ENCODE peak calls at places on chromosome 18, in four cellular contexts. Q is HFFc6, Y is fibroblast of mammary gland, U is progenitor cell of endocrine pancreas. W is an unnamed sample.

GRCh38 chr18:13257361-13257980 is 38.9 kb downstream of the LDLRAD4 start:
- DNase-seq in Q (no peak), Y (no peak), U (no peak), W (no peak)

GRCh38 chr18:49648326-49648725 is 86.5 kb downstream of the LIPG start:
- DNase-seq in Q (no peak), Y (peak), U (no peak), W (no peak)

GRCh38 chr18:22283397-22283796 is 114.0 kb downstream of the GATA6 start:
- DNase-seq in Q (no peak), Y (peak), U (no peak), W (no peak)

GRCh38 chr18:78731423-78732032 is 248.1 kb upstream of the SALL3 start:
- DNase-seq in Q (no peak), Y (no peak), U (no peak), W (no peak)

GRCh38 chr18:56962322-56962721 is 184.6 kb upstream of the BOD1L2 start:
- DNase-seq in Q (no peak), Y (no peak), U (no peak), W (no peak)

GRCh38 chr18:11747731-11748130 is 58.7 kb downstream of the GNAL start:
- DNase-seq in Q (no peak), Y (no peak), U (no peak), W (no peak)

GRCh38 chr18:45590060-45590537 is 25.2 kb upstream of the SLC14A2 start:
- DNase-seq in Q (no peak), Y (peak), U (no peak), W (no peak)

GRCh38 chr18:12890500-12890899 is 6.5 kb upstream of the PTPN2 start:
- DNase-seq in Q (no peak), Y (no peak), U (no peak), W (no peak)

GRCh38 chr18:49359732-49360444 is 100.6 kb downstream of the DYM start:
- DNase-seq in Q (peak), Y (peak), U (no peak), W (no peak)

GRCh38 chr18:64966667-64967066 is 784.1 kb upstream of the CDH7 start:
- DNase-seq in Q (no peak), Y (no peak), U (no peak), W (no peak)

GRCh38 chr18:48818329-48819254 is 132.2 kb downstream of the SMAD7 start:
- DNase-seq in Q (no peak), Y (no peak), U (no peak), W (peak)

GRCh38 chr18:13577091-13577697 is 149.2 kb downstream of the FAM210A start:
- DNase-seq in Q (peak), Y (peak), U (no peak), W (no peak)

GRCh38 chr18:58321986-58322385 is 278.0 kb downstream of the NEDD4L start:
- DNase-seq in Q (peak), Y (peak), U (no peak), W (no peak)

GRCh38 chr18:22999212-22999611 is 66.1 kb downstream of the RBBP8 start:
- DNase-seq in Q (peak), Y (peak), U (no peak), W (no peak)

GRCh38 chr18:49059028-49059670 is 108.4 kb upstream of the SMAD7 start:
- DNase-seq in Q (no peak), Y (peak), U (no peak), W (no peak)

GRCh38 chr18:47204908-47205522 is 28.9 kb upstream of the IER3IP1 start:
- DNase-seq in Q (peak), Y (peak), U (peak), W (no peak)

GRCh38 chr18:53764086-53764485 is 460.4 kb downstream of the MBD2 start:
- DNase-seq in Q (no peak), Y (no peak), U (no peak), W (no peak)

GRCh38 chr18:76256897-76257500 is 238.0 kb downstream of the ZNF516 start:
- DNase-seq in Q (peak), Y (peak), U (no peak), W (no peak)

GRCh38 chr18:33034941-33035340 is 262.1 kb upstream of the KLHL14 start:
- DNase-seq in Q (no peak), Y (peak), U (no peak), W (no peak)

GRCh38 chr18:22694954-22695353 is 238.2 kb upstream of the RBBP8 start:
- DNase-seq in Q (peak), Y (peak), U (no peak), W (no peak)

GRCh38 chr18:79439201-79440023 is 43.7 kb downstream of the NFATC1 start:
- DNase-seq in Q (peak), Y (peak), U (no peak), W (no peak)

GRCh38 chr18:58221060-58221725 is 177.2 kb downstream of the NEDD4L start:
- DNase-seq in Q (peak), Y (peak), U (no peak), W (no peak)

GRCh38 chr18:24397131-24397693 is 412 bp downstream of the OSBPL1A start:
- DNase-seq in Q (peak), Y (peak), U (no peak), W (peak)

GRCh38 chr18:57143265-57143664 is 3.6 kb upstream of the BOD1L2 start:
- DNase-seq in Q (no peak), Y (no peak), U (no peak), W (no peak)

GRCh38 chr18:43634994-43635393 is 357.7 kb upstream of the SYT4 start:
- DNase-seq in Q (no peak), Y (no peak), U (no peak), W (no peak)

GRCh38 chr18:63339920-63340484 is 20.4 kb upstream of the BCL2 start:
- DNase-seq in Q (peak), Y (peak), U (no peak), W (no peak)

GRCh38 chr18:32072321-32072720 is 19.4 kb upstream of the RNF138 start:
- DNase-seq in Q (no peak), Y (no peak), U (no peak), W (no peak)

GRCh38 chr18:48762836-48763713 is 187.7 kb downstream of the SMAD7 start:
- DNase-seq in Q (no peak), Y (no peak), U (no peak), W (no peak)

GRCh38 chr18:74768096-74768495 is 170.4 kb downstream of the ZNF407 start:
- DNase-seq in Q (no peak), Y (peak), U (no peak), W (no peak)

GRCh38 chr18:78596794-78597193 is 382.8 kb upstream of the SALL3 start:
- DNase-seq in Q (peak), Y (no peak), U (no peak), W (no peak)

GRCh38 chr18:27073404-27073830 is 111.7 kb downstream of the CHST9 start:
- DNase-seq in Q (no peak), Y (no peak), U (no peak), W (no peak)
- TF ChIP-seq CTCF in Q (no peak), Y (no peak), U (no peak), W (no peak)

GRCh38 chr18:34880882-34881852 is 160.0 kb upstream of the MAPRE2 start:
- DNase-seq in Q (no peak), Y (peak), U (no peak), W (no peak)
- TF ChIP-seq CTCF in Q (peak), Y (peak), U (peak), W (no peak)

GRCh38 chr18:5705393-5705792 is 161.6 kb upstream of the EPB41L3 start:
- DNase-seq in Q (no peak), Y (no peak), U (no peak), W (no peak)

GRCh38 chr18:5707586-5707985 is 163.8 kb upstream of the EPB41L3 start:
- DNase-seq in Q (no peak), Y (no peak), U (no peak), W (no peak)

GRCh38 chr18:5709476-5710095 is 165.8 kb upstream of the EPB41L3 start:
- DNase-seq in Q (no peak), Y (no peak), U (no peak), W (no peak)

GRCh38 chr18:5710235-5710634 is 166.4 kb upstream of the EPB41L3 start:
- DNase-seq in Q (no peak), Y (no peak), U (no peak), W (no peak)

DNA sequence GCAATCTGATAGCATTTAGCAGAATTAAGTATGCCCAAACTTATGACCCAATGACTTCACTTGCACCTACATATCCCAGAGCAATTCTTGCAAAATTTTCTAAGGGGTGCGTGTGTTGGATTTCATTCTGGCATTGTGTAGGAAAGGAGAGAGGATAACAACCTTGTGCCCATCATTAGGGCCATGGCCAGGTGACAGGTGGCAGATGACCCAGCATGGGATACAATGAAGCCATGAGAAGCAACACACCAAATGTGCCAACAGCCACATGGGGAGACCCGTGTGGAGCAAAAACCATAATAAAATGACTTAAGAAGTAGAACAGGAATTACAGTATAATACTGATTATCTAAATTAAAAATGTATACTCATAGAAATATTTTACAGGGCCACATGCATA is 166.9 kb upstream of the EPB41L3 start:
- DNase-seq in Q (no peak), Y (no peak), U (no peak), W (no peak)
- TF ChIP-seq CTCF in Q (no peak), Y (no peak), U (no peak), W (no peak)

DNA sequence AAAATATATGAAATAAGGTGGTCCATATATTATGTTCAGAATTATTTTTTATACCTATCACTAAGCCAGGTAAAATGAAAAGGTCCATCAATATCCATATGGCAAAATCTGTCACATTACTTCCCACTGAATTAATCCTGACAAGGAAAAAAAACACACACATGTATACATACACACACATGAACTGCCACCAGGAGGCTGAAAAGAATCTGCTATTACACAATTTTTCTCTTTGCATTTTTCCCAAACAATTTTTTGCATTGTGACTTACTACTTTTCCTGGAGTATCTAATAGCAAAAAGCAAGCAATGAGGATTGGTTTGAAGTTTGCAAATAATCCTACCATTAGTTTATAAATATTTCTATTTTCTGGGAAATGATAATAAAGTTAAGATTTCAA is 128.2 kb upstream of the CD226 start:
- DNase-seq in Q (peak), Y (no peak), U (no peak), W (no peak)
- TF ChIP-seq CTCF in Q (peak), Y (peak), U (peak), W (no peak)